ENCODE peak calls at places on chromosomes 16 and 17, in eight cellular contexts. G is fibroblast of lung, I is ascending aorta, R is cardiac fibroblast, Z is neural progenitor cell, T is uterus, Q is choroid plexus epithelial cell, P is Peyer's patch. E is an unnamed sample.

GRCh38 chr16:85028638-85029412 is 1.2 kb downstream of the KIAA0513 start:
- DNase-seq in G (peak), I (peak), R (peak), Z (no peak), T (peak), Q (no peak), P (peak), E (peak)

GRCh38 chr16:72621651-72622050 is 426.3 kb downstream of the ZFHX3 start:
- DNase-seq in G (peak), I (no peak), R (peak), Z (no peak), T (no peak), Q (peak), P (no peak), E (no peak)

GRCh38 chr17:37490638-37491614 is 1.2 kb downstream of the DUSP14 start:
- DNase-seq in G (peak), I (peak), R (peak), Z (peak), T (peak), Q (peak), P (no peak), E (peak)

GRCh38 chr16:87791295-87792204 is 25.8 kb upstream of the KLHDC4 start:
- DNase-seq in G (no peak), I (no peak), R (no peak), Z (peak), T (no peak), Q (no peak), P (no peak), E (no peak)

GRCh38 chr16:60771138-60771537 is 1265.1 kb downstream of the CDH8 start:
- DNase-seq in G (no peak), I (no peak), R (no peak), Z (no peak), T (no peak), Q (no peak), P (no peak), E (no peak)

GRCh38 chr16:81707411-81708321 is 71.4 kb upstream of the PLCG2 start:
- DNase-seq in G (peak), I (no peak), R (peak), Z (no peak), T (no peak), Q (peak), P (no peak), E (peak)

GRCh38 chr17:69050999-69051775 is 9.5 kb downstream of the ABCA9 start:
- DNase-seq in G (peak), I (no peak), R (peak), Z (no peak), T (no peak), Q (peak), P (no peak), E (no peak)

GRCh38 chr17:76686538-76687277 is 24.1 kb downstream of the MXRA7 start:
- DNase-seq in G (no peak), I (no peak), R (no peak), Z (no peak), T (no peak), Q (no peak), P (no peak), E (no peak)

GRCh38 chr17:69093279-69093789 is 32.6 kb upstream of the ABCA9 start:
- DNase-seq in G (peak), I (no peak), R (no peak), Z (no peak), T (no peak), Q (peak), P (no peak), E (no peak)

GRCh38 chr17:9924735-9925191 is 19.7 kb upstream of the RCVRN start:
- DNase-seq in G (peak), I (no peak), R (peak), Z (peak), T (no peak), Q (peak), P (no peak), E (no peak)

GRCh38 chr17:35614835-35615234 is 27.7 kb downstream of the AP2B1 start:
- DNase-seq in G (no peak), I (no peak), R (no peak), Z (no peak), T (no peak), Q (peak), P (no peak), E (no peak)

GRCh38 chr16:22300427-22301071 is 3.3 kb downstream of the POLR3E start:
- DNase-seq in G (peak), I (no peak), R (peak), Z (peak), T (no peak), Q (peak), P (peak), E (peak)
- TF ChIP-seq CTCF in G (peak), I (no peak), R (peak), Z (peak), T (peak), Q (peak), P (peak), E (peak)

GRCh38 chr17:59853168-59853918 is 39.4 kb downstream of the TUBD1 start:
- DNase-seq in G (peak), I (peak), R (peak), Z (peak), T (no peak), Q (peak), P (peak), E (peak)
- TF ChIP-seq CTCF in G (no peak), I (peak), R (peak), Z (peak), T (no peak), Q (peak), P (peak), E (peak)

DNA sequence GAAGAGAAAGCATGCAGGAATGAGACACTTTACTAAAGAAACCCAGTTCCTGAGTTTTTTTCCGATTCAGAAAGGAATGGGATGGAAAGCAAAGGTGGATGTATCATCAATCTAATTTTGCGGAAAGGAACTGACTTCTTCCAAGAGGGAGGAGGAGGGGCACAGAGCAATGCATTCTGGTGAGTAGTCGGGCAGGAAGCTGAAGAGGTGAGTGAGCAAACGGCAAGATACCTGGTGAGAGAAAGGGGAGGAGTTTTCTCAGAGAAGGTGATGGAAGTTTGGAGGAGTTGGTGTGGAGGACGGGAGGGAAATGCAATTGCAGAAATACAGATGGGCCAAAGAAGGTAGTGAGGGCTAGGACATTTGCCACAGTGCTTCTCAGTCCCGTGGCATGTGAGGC is 713.2 kb downstream of the KCNJ2 start:
- DNase-seq in G (no peak), I (no peak), R (no peak), Z (no peak), T (no peak), Q (no peak), P (no peak), E (no peak)
- TF ChIP-seq CTCF in G (no peak), I (no peak), R (no peak), Z (no peak), T (no peak), Q (no peak), P (no peak), E (no peak)

DNA sequence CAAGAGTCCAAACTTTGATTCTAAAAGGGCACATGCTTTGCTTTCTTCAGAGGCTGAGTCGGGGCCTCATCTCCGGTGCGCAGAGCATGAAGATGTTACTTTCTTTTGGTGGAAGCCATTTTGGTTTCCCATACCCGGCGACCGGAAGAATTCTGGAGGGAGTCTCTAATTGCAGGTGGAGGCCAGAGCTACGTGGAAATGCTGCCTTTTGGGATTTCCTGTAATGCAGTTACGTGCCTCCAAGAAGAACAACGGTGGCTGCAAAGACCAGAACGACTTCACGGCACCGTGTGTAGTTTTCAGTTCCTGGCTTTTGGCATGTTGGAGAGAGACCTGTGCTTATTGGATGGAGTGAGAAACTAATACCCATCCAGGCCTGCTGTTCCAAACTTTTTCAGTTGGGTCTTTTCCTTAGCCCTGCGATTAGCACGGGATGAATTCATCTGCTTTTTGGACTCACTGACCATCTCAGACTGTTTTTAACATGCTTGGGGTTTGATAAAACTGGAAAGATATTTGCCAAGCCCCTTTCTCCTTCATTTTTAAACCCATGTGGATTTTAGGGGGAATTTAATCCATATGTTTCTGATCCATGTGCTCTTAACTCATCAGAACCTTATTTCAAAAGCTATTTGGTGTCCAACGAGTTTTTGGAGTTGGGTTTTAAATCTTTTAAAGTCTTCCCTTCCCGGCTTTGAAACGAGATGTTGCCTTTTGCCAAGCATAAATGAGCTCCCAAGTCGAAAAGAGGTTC is 19.0 kb downstream of the FOXL1 start:
- DNase-seq in G (no peak), I (peak), R (no peak), Z (no peak), T (no peak), Q (no peak), P (no peak), E (no peak)
- TF ChIP-seq CTCF in G (no peak), I (no peak), R (no peak), Z (no peak), T (no peak), Q (no peak), P (no peak), E (no peak)

GRCh38 chr17:82525712-82526111 is 6.2 kb downstream of the FOXK2 start:
- DNase-seq in G (no peak), I (no peak), R (no peak), Z (no peak), T (no peak), Q (no peak), P (no peak), E (no peak)

GRCh38 chr17:82529914-82530300 is 10.4 kb downstream of the FOXK2 start:
- DNase-seq in G (no peak), I (no peak), R (no peak), Z (no peak), T (no peak), Q (no peak), P (no peak), E (no peak)

GRCh38 chr17:82531431-82531881 is 11.9 kb downstream of the FOXK2 start:
- DNase-seq in G (peak), I (no peak), R (peak), Z (no peak), T (no peak), Q (peak), P (no peak), E (no peak)

GRCh38 chr17:82527893-82528292 is 8.4 kb downstream of the FOXK2 start:
- DNase-seq in G (no peak), I (no peak), R (no peak), Z (no peak), T (no peak), Q (no peak), P (no peak), E (no peak)

DNA sequence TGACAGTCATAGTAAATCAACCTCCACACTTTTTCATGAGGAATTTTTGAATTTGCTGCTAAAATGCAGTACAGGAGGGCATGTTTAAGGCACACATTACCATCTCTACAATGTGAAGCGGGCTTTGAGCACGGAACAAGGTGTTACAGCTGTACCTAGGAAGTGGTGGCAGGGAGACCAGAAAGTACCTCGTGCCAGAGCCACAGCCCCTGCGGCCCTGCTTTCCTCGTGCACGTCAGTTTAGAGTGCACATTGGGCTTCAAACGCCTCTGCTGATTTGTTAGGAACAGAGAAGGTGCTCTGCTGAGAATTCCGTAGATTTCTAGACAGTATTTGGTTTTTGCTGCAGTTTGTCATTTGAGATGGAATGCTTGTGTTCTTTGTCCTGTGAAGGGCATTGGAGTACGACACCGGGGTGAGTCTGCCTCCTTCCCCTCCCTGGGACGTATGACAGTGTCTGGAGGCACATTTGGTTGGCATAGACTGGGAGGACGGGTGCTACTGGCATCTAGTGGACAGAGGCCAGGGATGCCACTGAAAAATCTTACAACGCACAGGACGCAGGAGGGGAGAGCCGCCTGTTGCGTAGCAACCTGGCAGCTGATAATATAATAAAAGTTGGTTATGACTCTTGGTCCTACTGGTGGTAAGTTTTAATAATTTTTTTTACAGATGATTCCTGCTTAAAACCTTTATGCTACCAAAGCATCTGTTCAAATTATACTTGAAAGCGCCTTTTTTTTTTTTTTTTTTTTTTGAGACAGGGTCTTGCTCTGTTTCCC is 9.1 kb downstream of the FOXK2 start:
- DNase-seq in G (peak), I (peak), R (no peak), Z (peak), T (peak), Q (no peak), P (no peak), E (peak)
- TF ChIP-seq CTCF in G (peak), I (no peak), R (peak), Z (peak), T (peak), Q (peak), P (peak), E (peak)

DNA sequence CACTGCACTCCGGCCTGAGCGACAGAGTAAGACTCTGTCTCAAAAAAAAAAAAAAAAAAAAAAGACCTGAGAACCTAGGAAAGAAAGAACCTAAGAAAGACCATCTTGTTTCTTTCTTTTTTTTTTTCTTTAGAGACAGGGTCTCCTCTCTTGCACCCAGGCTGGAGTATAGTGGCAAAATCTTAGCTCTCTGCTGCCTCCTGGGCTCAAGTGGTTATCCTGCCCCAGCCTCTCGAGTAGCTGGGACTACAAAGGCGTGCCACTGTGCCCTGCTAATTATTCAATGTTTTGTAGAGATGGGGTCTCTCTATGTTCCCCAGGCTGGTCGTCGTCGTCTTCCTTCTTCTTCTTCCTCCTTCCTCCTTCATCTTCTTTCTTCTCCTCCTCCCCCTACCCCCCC is 7.8 kb upstream of the BIRC5 start:
- DNase-seq in G (no peak), I (no peak), R (no peak), Z (no peak), T (no peak), Q (no peak), P (no peak), E (no peak)
- TF ChIP-seq CTCF in G (no peak), I (no peak), R (no peak), Z (no peak), T (no peak), Q (peak), P (no peak), E (no peak)

DNA sequence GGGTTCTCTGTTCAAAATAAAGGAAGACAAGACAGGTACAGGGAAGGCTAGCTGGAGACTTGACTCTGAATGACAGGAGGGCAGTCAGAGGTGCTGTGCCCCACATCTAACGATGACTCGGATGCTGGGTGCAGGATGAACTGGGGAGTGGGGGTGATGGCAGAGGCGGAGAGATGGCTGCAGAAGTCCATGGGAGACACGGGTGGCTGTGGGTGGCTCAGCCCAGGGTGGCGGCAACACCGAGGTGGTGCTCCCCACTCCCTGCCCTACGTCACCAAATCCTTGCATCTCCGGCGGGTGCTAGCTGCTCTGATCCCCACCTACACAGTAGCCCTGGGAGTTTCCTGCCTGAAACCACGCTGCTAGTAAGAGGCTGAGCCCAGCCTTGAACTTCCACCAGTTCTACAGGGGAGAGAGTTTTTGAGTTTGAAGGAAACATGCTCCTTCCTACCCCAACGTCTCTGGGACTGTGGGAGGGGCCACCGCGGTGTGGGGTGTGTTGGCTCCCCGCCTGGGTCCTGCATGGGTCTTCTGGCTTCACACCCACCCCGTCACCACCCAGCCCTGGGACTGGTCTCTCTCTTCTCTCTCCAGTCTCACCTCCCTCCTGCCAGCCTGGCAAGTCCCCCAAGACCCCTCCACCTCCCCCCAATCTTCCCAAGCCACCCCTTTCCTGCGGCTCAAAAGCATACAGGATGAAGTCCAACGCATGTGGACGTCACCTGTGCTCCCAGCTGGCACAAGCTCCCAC is 4.5 kb downstream of the GSG1L start:
- DNase-seq in G (no peak), I (no peak), R (no peak), Z (no peak), T (no peak), Q (no peak), P (no peak), E (no peak)
- TF ChIP-seq CTCF in G (no peak), I (no peak), R (no peak), Z (no peak), T (no peak), Q (no peak), P (no peak), E (no peak)

DNA sequence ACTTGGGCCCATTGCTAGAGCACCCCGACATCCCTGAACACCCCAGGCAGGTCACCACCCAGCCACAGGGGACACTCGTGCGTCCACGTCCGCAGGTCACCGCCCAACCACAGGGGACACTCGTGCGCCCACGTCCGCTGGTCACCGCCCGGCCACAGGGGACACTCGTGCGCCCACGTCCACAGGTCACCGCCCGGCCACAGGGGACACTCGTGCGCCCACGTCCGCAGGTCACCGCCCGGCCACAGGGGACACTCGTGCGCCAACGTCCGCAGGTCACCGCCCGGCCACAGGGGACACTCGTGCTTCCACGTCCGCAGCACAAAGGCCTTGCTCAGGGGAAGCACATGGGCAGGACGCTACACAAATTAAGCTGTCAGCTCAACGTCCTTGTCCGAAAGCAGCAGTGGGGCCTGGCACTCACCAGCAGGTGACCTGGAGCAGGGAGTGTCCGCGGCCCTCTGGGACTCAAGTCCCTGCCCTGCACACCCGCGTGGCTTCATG is 17.7 kb downstream of the GALNS start:
- DNase-seq in G (no peak), I (no peak), R (no peak), Z (peak), T (no peak), Q (no peak), P (no peak), E (no peak)
- TF ChIP-seq CTCF in G (no peak), I (no peak), R (no peak), Z (peak), T (no peak), Q (no peak), P (no peak), E (no peak)